ENCODE peak calls at places on chromosomes 6 and 20, in ten cellular contexts. D is RWPE1, B is breast epithelium, L is brain microvascular endothelial cell, P is heart right ventricle, F is astrocyte, J is mammary epithelial cell, O is tibial artery, N is left lung, I is vagina. W is an unnamed sample.

GRCh38 chr6:56899311-56899710 is 55.6 kb upstream of the BEND6 start:
- DNase-seq in D (no peak), B (no peak), L (no peak), P (no peak), F (peak; percentile 53), J (no peak), O (no peak), N (no peak), I (no peak), W (no peak)

GRCh38 chr20:3811421-3812258 is 8.7 kb upstream of the AP5S1 start:
- DNase-seq in D (peak; percentile 97), B (peak; percentile 99), L (peak; percentile 95), P (peak; percentile 99), F (peak; percentile 94), J (peak; percentile 99), O (peak; percentile 98), N (peak; percentile 99), I (peak; percentile 99), W (peak; percentile 96)

GRCh38 chr6:25125736-25126135 is 153.4 kb upstream of the CARMIL1 start:
- DNase-seq in D (no peak), B (no peak), L (no peak), P (no peak), F (no peak), J (no peak), O (no peak), N (no peak), I (no peak), W (no peak)

GRCh38 chr6:150403458-150404245 is 34.8 kb downstream of the IYD start:
- DNase-seq in D (peak; percentile 42), B (no peak), L (peak; percentile 98), P (no peak), F (peak; percentile 97), J (peak; percentile 77), O (peak; percentile 35), N (no peak), I (no peak), W (no peak)

GRCh38 chr6:126033696-126034095 is 47.4 kb downstream of the TRMT11 start:
- DNase-seq in D (peak; percentile 22), B (no peak), L (peak; percentile 82), P (no peak), F (peak; percentile 90), J (peak; percentile 58), O (peak; percentile 38), N (no peak), I (no peak), W (no peak)

GRCh38 chr6:16840291-16840690 is 79.0 kb upstream of the ATXN1 start:
- DNase-seq in D (no peak), B (no peak), L (no peak), P (no peak), F (no peak), J (no peak), O (no peak), N (no peak), I (no peak), W (no peak)

GRCh38 chr6:128339635-128340436 is 180.6 kb downstream of the PTPRK start:
- DNase-seq in D (no peak), B (no peak), L (no peak), P (no peak), F (peak; percentile 6), J (no peak), O (no peak), N (no peak), I (no peak), W (no peak)

GRCh38 chr20:36544134-36545018 is 3.1 kb downstream of the MYL9 start:
- DNase-seq in D (peak; percentile 71), B (no peak), L (peak; percentile 36), P (peak; percentile 61), F (peak; percentile 73), J (peak; percentile 40), O (no peak), N (no peak), I (no peak), W (no peak)

GRCh38 chr6:117174835-117175360 is 90.5 kb upstream of the VGLL2 start:
- DNase-seq in D (no peak), B (no peak), L (no peak), P (no peak), F (no peak), J (peak; percentile 86), O (no peak), N (no peak), I (no peak), W (no peak)

GRCh38 chr20:62993856-62994494 is 12.8 kb downstream of the BHLHE23 start:
- DNase-seq in D (no peak), B (no peak), L (no peak), P (no peak), F (no peak), J (no peak), O (no peak), N (no peak), I (no peak), W (no peak)

GRCh38 chr20:53827996-53828672 is 234.5 kb upstream of the ZNF217 start:
- DNase-seq in D (peak; percentile 75), B (no peak), L (peak; percentile 97), P (no peak), F (peak; percentile 96), J (peak; percentile 91), O (no peak), N (no peak), I (no peak), W (no peak)

GRCh38 chr6:101396552-101397173 is 3.2 kb downstream of the GRIK2 start:
- DNase-seq in D (peak; percentile 41), B (no peak), L (peak; percentile 61), P (peak; percentile 47), F (peak; percentile 36), J (peak; percentile 48), O (no peak), N (no peak), I (no peak), W (no peak)

GRCh38 chr6:135940783-135941182 is 89.3 kb downstream of the PDE7B start:
- DNase-seq in D (no peak), B (no peak), L (no peak), P (no peak), F (no peak), J (no peak), O (no peak), N (no peak), I (no peak), W (no peak)

DNA sequence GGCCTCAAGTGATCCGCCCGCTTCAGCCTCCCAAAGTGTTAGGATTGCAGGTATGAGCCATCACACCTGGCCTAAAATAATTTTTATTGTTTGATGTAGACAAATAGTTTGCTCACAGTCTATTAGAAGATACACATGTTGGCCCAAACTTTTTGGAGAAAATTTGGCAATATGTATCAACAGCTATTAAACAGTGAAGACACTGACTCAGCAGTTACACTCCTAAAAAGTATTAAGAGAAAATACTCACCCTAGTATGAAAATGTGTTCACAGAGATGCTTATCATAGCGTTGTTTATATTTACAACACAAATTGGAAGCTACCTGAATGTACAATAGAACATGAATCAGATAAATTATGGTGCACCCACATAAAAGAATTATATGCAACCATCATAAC is 173.1 kb downstream of the WDR27 start:
- DNase-seq in D (no peak), B (no peak), L (no peak), P (no peak), F (no peak), J (no peak), O (no peak), N (no peak), I (no peak), W (no peak)
- H3K27ac ChIP-seq in D (no peak overlapping the region), B (peak overlapping the region; percentile 78), L (no peak overlapping the region), P (no peak overlapping the region), F (no peak overlapping the region), J (no peak overlapping the region), O (no peak overlapping the region), N (no peak overlapping the region), I (no peak overlapping the region), W (no peak overlapping the region)

DNA sequence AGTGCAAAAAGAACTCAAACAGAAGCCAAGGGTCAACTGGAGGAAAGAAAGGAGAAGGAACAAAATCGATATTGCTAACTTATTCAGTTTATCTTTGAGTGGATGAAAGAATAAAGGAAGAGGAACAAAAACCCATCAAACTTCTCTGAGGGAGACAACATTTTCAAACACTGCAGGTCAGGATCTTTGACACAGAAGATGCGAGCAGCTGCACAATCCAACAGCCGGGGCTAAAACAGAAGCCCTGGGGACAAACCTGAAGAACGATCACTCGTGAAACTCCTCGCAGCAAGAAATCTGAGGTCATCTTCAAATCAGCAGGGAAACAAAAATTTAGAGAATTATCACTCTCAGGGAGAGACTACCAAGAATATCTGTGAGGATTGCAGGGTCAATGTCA is 14.2 kb downstream of the SLC23A2 start:
- DNase-seq in D (no peak), B (no peak), L (no peak), P (no peak), F (no peak), J (no peak), O (no peak), N (no peak), I (no peak), W (no peak)
- H3K27ac ChIP-seq in D (no peak overlapping the region), B (no peak overlapping the region), L (no peak overlapping the region), P (no peak overlapping the region), F (no peak overlapping the region), J (no peak overlapping the region), O (no peak overlapping the region), N (no peak overlapping the region), I (no peak overlapping the region), W (no peak overlapping the region)

DNA sequence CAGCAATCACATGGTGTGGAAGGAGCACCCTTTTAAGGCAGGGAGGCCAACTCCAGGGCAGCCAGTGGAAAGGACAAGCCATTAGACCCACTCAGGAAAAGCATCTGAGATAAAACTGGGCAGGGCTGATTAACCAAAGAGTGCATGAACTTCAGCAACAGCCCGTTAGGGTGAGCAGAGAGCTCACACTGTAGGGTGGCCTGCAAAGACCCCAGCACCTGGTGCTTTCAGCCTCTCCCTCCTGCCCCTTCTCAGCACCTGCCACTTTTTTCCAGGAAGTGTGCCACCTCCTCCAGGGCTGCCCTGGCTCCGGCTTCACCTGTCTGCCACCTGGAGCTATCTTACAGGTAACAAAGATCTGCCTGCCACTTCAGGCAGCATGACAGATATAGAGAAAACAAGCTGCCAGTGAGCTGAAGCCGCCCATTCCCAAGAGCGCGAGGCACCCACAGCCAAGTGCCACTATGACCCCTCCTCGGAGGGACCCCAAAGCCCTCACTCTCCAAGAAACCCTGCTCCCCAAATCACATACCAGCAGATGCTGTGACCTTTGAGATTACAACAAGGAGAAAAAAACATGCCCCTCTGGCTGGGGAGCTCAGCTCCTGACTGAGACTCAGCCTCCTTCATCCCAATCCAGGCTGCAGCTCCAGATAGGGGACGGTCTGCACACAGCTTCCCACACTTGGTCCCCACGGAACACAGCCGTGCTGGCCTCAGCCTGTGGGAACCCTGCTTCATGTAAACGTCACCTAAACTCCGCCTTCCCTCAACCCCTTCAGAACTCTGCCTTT is 71.2 kb downstream of the ABHD12 start:
- DNase-seq in D (no peak), B (no peak), L (no peak), P (no peak), F (no peak), J (no peak), O (no peak), N (peak; percentile 67), I (no peak), W (no peak)
- H3K27ac ChIP-seq in D (peak overlapping the region; percentile 15), B (no peak overlapping the region), L (no peak overlapping the region), P (no peak overlapping the region), F (no peak overlapping the region), J (no peak overlapping the region), O (no peak overlapping the region), N (peak overlapping the region; percentile 67), I (no peak overlapping the region), W (peak overlapping the region; percentile 54)

DNA sequence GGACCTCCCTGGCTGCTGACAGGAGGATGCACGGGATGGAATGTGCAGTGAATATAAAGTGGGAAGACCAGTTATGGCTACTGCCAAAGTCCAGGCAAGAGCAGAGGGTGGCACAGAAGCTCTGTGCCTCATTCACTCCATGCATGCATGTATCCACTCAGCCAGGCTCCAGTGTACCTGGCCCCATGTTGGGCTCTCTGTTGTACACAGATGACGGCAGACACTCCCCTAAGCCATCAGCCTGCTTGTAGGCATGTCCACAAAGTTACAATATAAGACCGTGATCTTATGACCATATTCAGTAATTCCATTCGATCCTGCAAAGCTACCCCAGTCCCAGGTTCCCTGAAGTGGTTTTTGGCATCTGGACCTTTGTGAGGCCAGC is 116.8 kb downstream of the PREX1 start:
- DNase-seq in D (no peak), B (no peak), L (no peak), P (no peak), F (no peak), J (no peak), O (no peak), N (no peak), I (no peak), W (no peak)
- H3K27ac ChIP-seq in D (no peak overlapping the region), B (no peak overlapping the region), L (no peak overlapping the region), P (no peak overlapping the region), F (no peak overlapping the region), J (no peak overlapping the region), O (peak overlapping the region; percentile 8), N (no peak overlapping the region), I (no peak overlapping the region), W (peak overlapping the region; percentile 32)

W was measured in caudate nucleus.